ENCODE peak calls at places on chromosomes 11 and 22, in six cellular contexts. Y is IMR-90, R is GM23338, K is pancreas, U is prostate gland, D is PC-9. J is an unnamed sample. For H3K36me3, H3K4me1 and H3K27me3, the result is how much of the 10 kb centered on the place peaks cover.

GRCh38 chr11:108973402-108974119 is 308.7 kb downstream of the DDX10 start:
- DNase-seq in Y (peak), R (no peak), K (no peak), U (no peak), D (peak), J (no peak)

GRCh38 chr22:46862418-46863324 is 100.2 kb downstream of the TBC1D22A start:
- DNase-seq in Y (no peak), R (no peak), K (no peak), U (no peak), D (no peak), J (no peak)

GRCh38 chr11:36730761-36731160 is 132.7 kb upstream of the RAG2 start:
- DNase-seq in Y (no peak), R (no peak), K (no peak), U (no peak), D (no peak), J (no peak)

GRCh38 chr11:12079726-12080556 is 30.4 kb upstream of the MICAL2 start:
- DNase-seq in Y (peak), R (no peak), K (no peak), U (no peak), D (peak), J (no peak)

GRCh38 chr22:30309981-30310672 is 16.6 kb downstream of the TBC1D10A start:
- DNase-seq in Y (peak), R (no peak), K (peak), U (peak), D (no peak), J (no peak)

GRCh38 chr11:23789938-23790371 is 706.9 kb upstream of the LUZP2 start:
- DNase-seq in Y (peak), R (no peak), K (no peak), U (no peak), D (no peak), J (peak)

GRCh38 chr11:9565822-9566560 is 7.5 kb upstream of the WEE1 start:
- DNase-seq in Y (peak), R (peak), K (peak), U (peak), D (peak), J (peak)

GRCh38 chr11:22115470-22116037 is 77.3 kb upstream of the ANO5 start:
- DNase-seq in Y (no peak), R (no peak), K (no peak), U (no peak), D (no peak), J (no peak)

GRCh38 chr22:49303781-49304461 is 523.8 kb downstream of the BRD1 start:
- DNase-seq in Y (no peak), R (no peak), K (no peak), U (no peak), D (no peak), J (no peak)

GRCh38 chr22:39314251-39314971 is 5.0 kb downstream of the RPL3 start:
- DNase-seq in Y (no peak), R (peak), K (peak), U (no peak), D (no peak), J (no peak)

GRCh38 chr22:44086759-44087158 is 62.7 kb downstream of the PARVB start:
- DNase-seq in Y (no peak), R (no peak), K (no peak), U (no peak), D (no peak), J (no peak)

GRCh38 chr11:33564856-33565453 is 135.7 kb downstream of the C11orf91 start:
- DNase-seq in Y (no peak), R (peak), K (no peak), U (no peak), D (no peak), J (no peak)

GRCh38 chr11:123429336-123429735 is 733 bp upstream of the GRAMD1B start:
- DNase-seq in Y (peak), R (no peak), K (no peak), U (no peak), D (no peak), J (no peak)

GRCh38 chr22:50040717-50041116 is 17.4 kb downstream of the TTLL8 start:
- DNase-seq in Y (no peak), R (no peak), K (no peak), U (no peak), D (no peak), J (no peak)

GRCh38 chr11:73218106-73218829 is at the start of gene P2RY2:
- DNase-seq in Y (no peak), R (peak), K (peak), U (peak), D (peak), J (peak)

GRCh38 chr11:79276900-79277299 is 163.9 kb downstream of the TENM4 start:
- DNase-seq in Y (no peak), R (no peak), K (no peak), U (no peak), D (no peak), J (no peak)

GRCh38 chr11:126840201-126840886 is 160.2 kb downstream of the KIRREL3 start:
- DNase-seq in Y (peak), R (no peak), K (no peak), U (no peak), D (no peak), J (no peak)

GRCh38 chr11:118688851-118689502 is 9.5 kb upstream of the TREH start:
- DNase-seq in Y (no peak), R (no peak), K (peak), U (no peak), D (no peak), J (no peak)

GRCh38 chr11:113174862-113175261 is 139.5 kb upstream of the TTC12 start:
- DNase-seq in Y (no peak), R (no peak), K (no peak), U (no peak), D (no peak), J (no peak)

GRCh38 chr11:105609341-105609781 is 512 bp upstream of the GRIA4 start:
- DNase-seq in Y (peak), R (peak), K (no peak), U (no peak), D (no peak), J (peak)

GRCh38 chr11:47533690-47534135 is 19.2 kb downstream of the CELF1 start:
- DNase-seq in Y (peak), R (no peak), K (no peak), U (no peak), D (no peak), J (no peak)

GRCh38 chr11:133947298-133947905 is 9.4 kb downstream of the IGSF9B start:
- DNase-seq in Y (peak), R (peak), K (no peak), U (no peak), D (no peak), J (no peak)

GRCh38 chr11:110362916-110363574 is 66.6 kb upstream of the RDX start:
- DNase-seq in Y (no peak), R (peak), K (peak), U (no peak), D (peak), J (peak)

GRCh38 chr22:49255741-49256318 is 571.8 kb downstream of the BRD1 start:
- DNase-seq in Y (no peak), R (no peak), K (no peak), U (no peak), D (no peak), J (no peak)

GRCh38 chr11:692824-693414 is 2.1 kb downstream of the DEAF1 start:
- DNase-seq in Y (no peak), R (no peak), K (no peak), U (peak), D (no peak), J (no peak)

GRCh38 chr11:63858628-63859550 is 20.0 kb downstream of the MARK2 start:
- DNase-seq in Y (peak), R (no peak), K (no peak), U (no peak), D (no peak), J (peak)

GRCh38 chr11:72738199-72739141 is 13.7 kb downstream of the ARAP1 start:
- DNase-seq in Y (peak), R (peak), K (no peak), U (no peak), D (peak), J (no peak)

GRCh38 chr22:24952837-24953293 is 349 bp downstream of the KIAA1671 start:
- DNase-seq in Y (peak), R (peak), K (no peak), U (peak), D (peak), J (peak)

DNA sequence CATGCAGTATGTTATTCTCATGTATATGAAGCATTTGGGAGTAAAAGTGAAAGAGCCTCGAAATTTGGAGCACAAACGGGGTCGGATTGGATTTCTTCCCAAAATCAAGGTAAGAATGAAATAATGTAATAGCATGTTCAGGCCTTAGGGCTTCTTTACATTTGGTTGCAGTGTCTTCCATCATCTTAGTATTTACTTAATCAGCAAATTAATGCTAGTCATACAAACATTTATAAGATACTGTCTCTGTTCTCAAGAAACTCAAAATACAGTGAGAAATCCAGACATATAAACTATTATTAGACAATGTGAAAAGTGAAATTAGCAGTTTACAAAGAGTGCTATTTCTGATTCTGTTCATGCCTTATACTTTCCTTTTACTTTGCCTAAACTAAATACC is 63.3 kb upstream of the GRIK4 start:
- DNase-seq in Y (no peak), R (no peak), K (no peak), U (no peak), D (no peak), J (no peak)
- H3K36me3 ChIP-seq in Y (under half), R (under half), K (under half), U (under half), D (under half), J (under half)

GRCh38 chr22:42192547-42192946 is 61.9 kb upstream of the CYP2D6 start:
- DNase-seq in Y (no peak), R (no peak), K (no peak), U (no peak), D (no peak), J (no peak)
- H3K4me1 ChIP-seq in Y (under half), R (under half), K (under half), U (under half), D (under half), J (under half)

GRCh38 chr11:13966486-13966885 is 4.0 kb downstream of the SPON1 start:
- DNase-seq in Y (no peak), R (no peak), K (no peak), U (no peak), D (no peak), J (no peak)

GRCh38 chr11:13963169-13963948 is 836 bp downstream of the SPON1 start:
- DNase-seq in Y (peak), R (peak), K (no peak), U (no peak), D (no peak), J (peak)

GRCh38 chr11:13964771-13965074 is 2.2 kb downstream of the SPON1 start:
- DNase-seq in Y (no peak), R (no peak), K (no peak), U (no peak), D (no peak), J (no peak)

GRCh38 chr11:13963949-13964770 is 1.6 kb downstream of the SPON1 start:
- DNase-seq in Y (no peak), R (peak), K (no peak), U (no peak), D (no peak), J (no peak)

GRCh38 chr11:13965337-13965736 is 2.8 kb downstream of the SPON1 start:
- DNase-seq in Y (no peak), R (peak), K (no peak), U (no peak), D (no peak), J (peak)
- H3K27me3 ChIP-seq in Y (half or more), R (half or more), K (under half), U (under half), D (under half), J (under half)

DNA sequence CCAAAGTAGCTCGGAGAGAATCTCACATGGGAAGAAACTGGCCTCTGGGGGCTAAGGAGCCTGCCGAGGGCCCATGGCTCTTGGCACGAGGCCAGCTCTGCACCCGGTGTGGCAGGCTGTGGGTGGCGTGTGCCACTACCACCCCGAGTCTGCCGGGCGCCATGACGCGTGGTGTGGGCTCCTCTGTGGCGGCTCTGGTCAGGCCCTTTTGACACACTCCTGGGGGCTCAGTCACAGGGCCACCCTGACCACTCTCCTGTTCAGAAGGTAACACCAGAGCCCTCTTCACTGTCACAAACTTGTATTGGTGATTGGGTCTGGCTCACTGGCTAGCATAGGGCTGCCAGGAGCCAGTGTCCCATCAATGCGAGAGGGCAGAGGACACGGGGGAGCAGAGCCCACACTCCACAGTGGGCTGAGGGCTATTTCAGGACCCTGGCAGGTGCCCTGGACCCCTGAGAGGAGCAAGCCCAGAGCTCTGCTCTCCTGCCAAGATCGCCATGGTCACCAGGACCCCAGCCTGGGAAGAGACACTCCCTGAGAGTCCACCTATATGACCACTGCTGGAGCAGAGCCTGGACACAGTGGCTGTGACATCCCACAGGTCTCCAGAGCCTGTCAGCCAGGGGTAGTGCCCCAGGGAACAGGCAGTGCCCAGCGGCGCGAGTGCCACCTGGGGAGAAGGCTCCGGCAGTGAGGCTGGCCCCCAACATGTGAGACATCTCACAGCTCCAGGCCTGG is 8.6 kb upstream of the PPM1F start:
- DNase-seq in Y (no peak), R (no peak), K (no peak), U (no peak), D (no peak), J (no peak)
- H3K36me3 ChIP-seq in Y (half or more), R (under half), K (under half), U (under half), D (under half), J (under half)

GRCh38 chr22:28600546-28601143 is 79.0 kb downstream of the TTC28 start:
- DNase-seq in Y (peak), R (peak), K (no peak), U (no peak), D (no peak), J (peak)
- H3K4me1 ChIP-seq in Y (under half), R (under half), K (under half), U (under half), D (under half), J (under half)

GRCh38 chr11:69816671-69817070 is 2.5 kb downstream of the FGF3 start:
- DNase-seq in Y (no peak), R (peak), K (no peak), U (no peak), D (no peak), J (no peak)
- H3K27me3 ChIP-seq in Y (half or more), R (half or more), K (under half), U (under half), D (under half), J (under half)

GRCh38 chr11:20048707-20049106 is 111.6 kb downstream of the DBX1 start:
- DNase-seq in Y (no peak), R (no peak), K (no peak), U (no peak), D (no peak), J (no peak)
- H3K36me3 ChIP-seq in Y (under half), R (under half), K (under half), U (under half), D (under half), J (under half)

GRCh38 chr11:114317738-114318137 is 21.5 kb downstream of the NNMT start:
- DNase-seq in Y (peak), R (peak), K (no peak), U (no peak), D (peak), J (peak)

GRCh38 chr11:114316980-114317675 is 20.9 kb downstream of the NNMT start:
- DNase-seq in Y (no peak), R (no peak), K (no peak), U (no peak), D (no peak), J (no peak)

GRCh38 chr11:114314096-114314495 is 17.9 kb downstream of the NNMT start:
- DNase-seq in Y (no peak), R (no peak), K (no peak), U (no peak), D (no peak), J (no peak)

GRCh38 chr11:114318361-114318760 is 22.2 kb downstream of the NNMT start:
- DNase-seq in Y (no peak), R (peak), K (no peak), U (no peak), D (no peak), J (no peak)

GRCh38 chr11:114315749-114316368 is 19.7 kb downstream of the NNMT start:
- DNase-seq in Y (no peak), R (peak), K (peak), U (peak), D (no peak), J (peak)
- H3K4me1 ChIP-seq in Y (under half), R (under half), K (under half), U (under half), D (under half), J (under half)

DNA sequence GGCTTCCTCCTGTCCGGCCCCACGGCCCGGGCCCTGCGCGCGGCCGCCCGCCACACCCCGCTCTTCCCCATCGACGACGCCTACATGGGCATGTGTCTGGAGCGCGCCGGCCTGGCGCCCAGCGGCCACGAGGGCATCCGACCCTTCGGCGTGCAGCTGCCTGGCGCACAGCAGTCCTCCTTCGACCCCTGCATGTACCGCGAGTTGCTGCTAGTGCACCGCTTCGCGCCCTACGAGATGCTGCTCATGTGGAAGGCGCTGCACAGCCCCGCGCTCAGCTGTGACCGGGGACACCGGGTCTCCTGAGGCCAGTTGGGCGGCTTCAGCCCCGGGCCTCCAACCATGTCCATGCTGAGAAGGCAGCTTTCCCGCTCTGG is 6.2 kb downstream of the B3GNT6 start:
- DNase-seq in Y (no peak), R (no peak), K (no peak), U (no peak), D (no peak), J (no peak)
- H3K27me3 ChIP-seq in Y (under half), R (under half), K (under half), U (under half), D (under half), J (under half)

GRCh38 chr11:69212121-69213110 is 56.7 kb downstream of the SMIM38 start:
- DNase-seq in Y (no peak), R (peak), K (no peak), U (no peak), D (no peak), J (peak)
- H3K36me3 ChIP-seq in Y (under half), R (under half), K (under half), U (under half), D (under half), J (under half)

J was measured in Caco-2.